ENCODE peak calls at places on chromosomes 13 and 19, in six cellular contexts. S is mesenchymal stem cell, W is IMR-90, F is neuronal stem cell, C is H1, T is H9. B is an unnamed sample.

GRCh38 chr13:77579971-77580370 is 44.5 kb downstream of the SCEL start:
- DNase-seq in S (no peak), W (no peak), F (no peak), C (no peak), T (no peak), B (no peak)

GRCh38 chr13:24249586-24249985 is 59.8 kb upstream of the C1QTNF9 start:
- DNase-seq in S (no peak), W (no peak), F (no peak), C (no peak), T (no peak), B (no peak)

GRCh38 chr19:32154418-32154817 is 191.0 kb upstream of the ZNF507 start:
- DNase-seq in S (no peak), W (no peak), F (no peak), C (no peak), T (no peak), B (no peak)

GRCh38 chr13:75271851-75272250 is 210.1 kb downstream of the TBC1D4 start:
- DNase-seq in S (no peak), W (peak; percentile 26), F (no peak), C (no peak), T (no peak), B (no peak)

GRCh38 chr19:30479231-30479630 is 107.0 kb downstream of the ZNF536 start:
- DNase-seq in S (no peak), W (no peak), F (no peak), C (no peak), T (no peak), B (peak; percentile 38)

GRCh38 chr13:112839347-112840105 is 129.5 kb upstream of the MCF2L start:
- DNase-seq in S (no peak), W (peak; percentile 61), F (no peak), C (no peak), T (no peak), B (peak; percentile 80)

GRCh38 chr13:22235285-22235949 is 564.5 kb downstream of the FGF9 start:
- DNase-seq in S (no peak), W (peak; percentile 4), F (no peak), C (no peak), T (peak; percentile 57), B (no peak)

GRCh38 chr13:45833663-45834062 is 17.9 kb downstream of the SIAH3 start:
- DNase-seq in S (peak; percentile 47), W (peak; percentile 7), F (no peak), C (peak; percentile 19), T (no peak), B (no peak)

GRCh38 chr13:109673477-109673876 is 112.9 kb downstream of the IRS2 start:
- DNase-seq in S (peak; percentile 18), W (peak; percentile 6), F (no peak), C (no peak), T (no peak), B (no peak)

GRCh38 chr13:30033681-30034447 is 183.4 kb upstream of the UBL3 start:
- DNase-seq in S (peak; percentile 91), W (peak; percentile 97), F (no peak), C (no peak), T (no peak), B (no peak)

GRCh38 chr13:41401371-41401770 is 56.0 kb upstream of the RGCC start:
- DNase-seq in S (no peak), W (no peak), F (no peak), C (no peak), T (peak; percentile 65), B (no peak)

GRCh38 chr19:29485293-29485692 is 40.5 kb upstream of the VSTM2B start:
- DNase-seq in S (no peak), W (no peak), F (no peak), C (no peak), T (peak; percentile 23), B (no peak)

GRCh38 chr13:52827839-52828238 is 20.6 kb downstream of the PCDH8 start:
- DNase-seq in S (no peak), W (no peak), F (no peak), C (no peak), T (no peak), B (no peak)

GRCh38 chr19:44587863-44588752 is 25.3 kb upstream of the IGSF23 start:
- DNase-seq in S (peak; percentile 92), W (peak; percentile 96), F (no peak), C (no peak), T (no peak), B (peak; percentile 69)

GRCh38 chr19:46887240-46887782 is 26.5 kb downstream of the ARHGAP35 start:
- DNase-seq in S (no peak), W (no peak), F (no peak), C (no peak), T (no peak), B (no peak)

GRCh38 chr13:113851480-113851803 is 12.4 kb downstream of the GAS6 start:
- DNase-seq in S (no peak), W (no peak), F (no peak), C (no peak), T (no peak), B (no peak)

GRCh38 chr19:46919324-46919723 is 58.5 kb downstream of the ARHGAP35 start:
- DNase-seq in S (peak; percentile 46), W (peak; percentile 75), F (no peak), C (no peak), T (no peak), B (no peak)

GRCh38 chr13:101289764-101290163 is 126.5 kb downstream of the NALCN start:
- DNase-seq in S (peak; percentile 63), W (peak; percentile 75), F (peak; percentile 63), C (peak; percentile 67), T (peak; percentile 75), B (peak; percentile 25)

GRCh38 chr13:101283782-101284181 is 132.5 kb downstream of the NALCN start:
- DNase-seq in S (no peak), W (no peak), F (no peak), C (no peak), T (no peak), B (no peak)
- H3K14ac ChIP-seq in S (no peak overlapping the region), W (no peak overlapping the region), F (no peak overlapping the region), C (no peak overlapping the region), T (no peak overlapping the region), B (no peak overlapping the region)

DNA sequence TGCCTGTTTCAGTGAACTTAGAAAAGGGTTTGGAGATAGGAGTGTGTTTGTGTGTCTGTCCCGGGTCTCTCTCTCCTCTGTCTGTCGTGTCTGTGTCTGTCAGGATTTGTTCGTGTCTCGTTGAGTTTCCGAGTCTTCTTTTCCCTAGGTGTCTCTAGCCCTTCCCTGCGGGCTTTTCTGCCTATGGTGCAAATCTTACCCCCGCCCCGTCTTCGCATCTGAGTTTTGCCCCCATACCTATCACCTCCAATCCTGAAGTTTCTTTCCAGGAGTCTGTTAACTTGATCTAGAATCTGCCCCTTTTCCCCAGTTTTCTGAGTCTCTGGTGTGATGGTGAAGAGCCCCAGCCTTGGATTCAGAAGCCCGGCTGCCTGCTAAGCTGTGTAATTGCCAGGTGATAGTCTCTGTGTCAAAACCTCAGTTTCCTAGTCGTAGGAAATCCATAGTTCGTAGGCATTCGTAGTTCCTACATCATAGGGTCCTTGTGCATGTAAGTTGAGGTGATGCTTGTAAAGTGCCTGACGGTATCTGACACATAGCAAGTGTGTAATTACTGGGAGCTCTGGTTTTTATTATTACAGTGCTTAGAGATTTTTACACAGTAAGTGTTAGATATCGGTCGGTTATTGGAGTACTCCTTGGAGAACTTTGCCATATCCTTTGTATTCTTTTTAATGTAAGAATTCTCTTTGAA is 782 bp downstream of the EPN1 start:
- DNase-seq in S (peak; percentile 33), W (no peak), F (no peak), C (no peak), T (no peak), B (no peak)
- H3K14ac ChIP-seq in S (no peak overlapping the region), W (peak overlapping the region; percentile 35), F (no peak overlapping the region), C (no peak overlapping the region), T (no peak overlapping the region), B (peak overlapping the region; percentile 95)

GRCh38 chr19:15453091-15453498 is 3.3 kb upstream of the WIZ start:
- DNase-seq in S (peak; percentile 48), W (no peak), F (no peak), C (no peak), T (peak; percentile 56), B (no peak)
- H3K14ac ChIP-seq in S (no peak overlapping the region), W (peak overlapping the region; percentile 15), F (no peak overlapping the region), C (no peak overlapping the region), T (no peak overlapping the region), B (no peak overlapping the region)

DNA sequence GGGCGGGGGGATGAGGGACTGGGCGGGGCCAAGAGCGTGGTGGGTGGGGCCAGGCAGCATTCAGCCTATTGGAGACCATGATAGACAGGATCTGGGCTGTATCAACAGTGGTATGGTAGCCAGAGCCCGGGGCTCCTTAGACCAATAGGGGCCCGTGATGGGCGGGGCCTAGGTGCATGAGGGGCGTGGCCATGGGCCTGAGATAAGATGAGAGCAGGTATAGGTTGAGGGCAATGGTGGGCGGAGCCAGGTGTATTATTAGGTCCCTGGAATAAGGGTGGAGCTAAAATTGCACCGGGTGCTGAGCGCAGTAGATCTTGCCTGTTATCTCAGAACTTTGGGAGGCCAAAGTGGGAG is 5.3 kb downstream of the ABCA7 start:
- DNase-seq in S (peak; percentile 58), W (no peak), F (no peak), C (peak; percentile 85), T (peak; percentile 97), B (peak; percentile 62)
- H3K14ac ChIP-seq in S (no peak overlapping the region), W (no peak overlapping the region), F (no peak overlapping the region), C (no peak overlapping the region), T (no peak overlapping the region), B (no peak overlapping the region)

GRCh38 chr19:16367269-16367683 is 42.6 kb downstream of the KLF2 start:
- DNase-seq in S (no peak), W (no peak), F (no peak), C (no peak), T (no peak), B (no peak)
- H3K14ac ChIP-seq in S (no peak overlapping the region), W (no peak overlapping the region), F (no peak overlapping the region), C (no peak overlapping the region), T (no peak overlapping the region), B (no peak overlapping the region)

DNA sequence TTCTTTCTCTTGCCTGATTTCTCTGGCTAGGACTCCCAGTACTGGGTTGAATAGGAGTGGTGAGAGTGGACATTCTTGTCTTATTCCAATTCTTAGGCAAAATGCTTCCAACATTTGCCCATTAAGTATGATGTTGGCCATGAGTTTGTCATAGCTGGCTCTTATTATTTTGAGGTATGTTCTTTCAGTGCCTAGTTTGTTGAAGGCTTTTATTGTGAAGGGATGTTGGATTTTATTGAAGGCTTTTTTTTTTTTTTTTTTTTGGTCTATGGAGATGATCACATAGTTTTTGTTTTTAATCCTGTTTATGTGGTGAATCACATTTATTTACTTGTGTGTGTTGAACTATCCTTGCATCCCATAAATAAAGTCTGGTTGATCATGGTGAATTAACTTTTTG is 19.8 kb downstream of the NHLRC3 start:
- DNase-seq in S (no peak), W (no peak), F (no peak), C (no peak), T (no peak), B (no peak)
- H3K14ac ChIP-seq in S (no peak overlapping the region), W (no peak overlapping the region), F (no peak overlapping the region), C (no peak overlapping the region), T (no peak overlapping the region), B (no peak overlapping the region)